ENCODE peak calls at places on chromosomes 7 and 10, in four cellular contexts. R is GM12878, S is K562, V is HepG2. N is an unnamed sample.
A peak's percentile ranks its signal among the peaks of the same experiment; 100 is the strongest.

GRCh38 chr10:100968037-100968736 is 1.1 kb upstream of the SEMA4G start:
- DNase-seq in R (no peak), S (no peak), V (no peak), N (no peak)

GRCh38 chr10:47363781-47364180 is 15.6 kb downstream of the RBP3 start:
- DNase-seq in R (no peak), S (no peak), V (no peak), N (no peak)

GRCh38 chr7:23055582-23056178 is 41.8 kb upstream of the HYCC1 start:
- DNase-seq in R (peak; percentile 60), S (peak; percentile 66), V (peak; percentile 52), N (peak; percentile 38)

GRCh38 chr10:79266543-79267312 is 80.5 kb upstream of the PPIF start:
- DNase-seq in R (peak; percentile 81), S (no peak), V (no peak), N (no peak)

GRCh38 chr7:118214051-118214832 is 10.3 kb upstream of the ANKRD7 start:
- DNase-seq in R (peak; percentile 33), S (no peak), V (no peak), N (peak; percentile 71)

GRCh38 chr10:42916974-42917373 is 134.4 kb downstream of the BMS1 start:
- DNase-seq in R (no peak), S (no peak), V (no peak), N (no peak)

GRCh38 chr7:50317221-50317678 is 12.7 kb downstream of the IKZF1 start:
- DNase-seq in R (no peak), S (no peak), V (no peak), N (no peak)

GRCh38 chr7:24419070-24419469 is 135.1 kb downstream of the NPY start:
- DNase-seq in R (no peak), S (peak; percentile 34), V (no peak), N (peak; percentile 7)

GRCh38 chr7:131071786-131072504 is 255.7 kb upstream of the MKLN1 start:
- DNase-seq in R (no peak), S (peak; percentile 71), V (no peak), N (peak; percentile 46)

GRCh38 chr10:125084191-125085186 is 75.9 kb downstream of the CTBP2 start:
- DNase-seq in R (no peak), S (peak; percentile 11), V (peak; percentile 12), N (peak; percentile 93)

GRCh38 chr10:34311679-34312078 is 503.4 kb downstream of the PARD3 start:
- DNase-seq in R (no peak), S (no peak), V (no peak), N (no peak)

GRCh38 chr7:151491859-151492258 is 27.8 kb downstream of the RHEB start:
- DNase-seq in R (no peak), S (no peak), V (peak; percentile 51), N (peak; percentile 81)

GRCh38 chr7:1754345-1754908 is 84.3 kb downstream of the ELFN1 start:
- DNase-seq in R (no peak), S (no peak), V (no peak), N (no peak)

GRCh38 chr10:120077707-120078492 is 185.4 kb downstream of the SEC23IP start:
- DNase-seq in R (peak; percentile 9), S (no peak), V (no peak), N (no peak)

GRCh38 chr7:108348913-108349312 is 107.3 kb downstream of the NRCAM start:
- DNase-seq in R (no peak), S (no peak), V (no peak), N (peak; percentile 28)

GRCh38 chr10:19745672-19746071 is 70.6 kb upstream of the PLXDC2 start:
- DNase-seq in R (no peak), S (no peak), V (no peak), N (no peak)

GRCh38 chr10:110337401-110337800 is 32.7 kb upstream of the SMNDC1 start:
- DNase-seq in R (no peak), S (no peak), V (no peak), N (no peak)

GRCh38 chr10:118259288-118259906 is 82.7 kb downstream of the FAM204A start:
- DNase-seq in R (no peak), S (peak; percentile 44), V (peak; percentile 19), N (peak; percentile 27)

GRCh38 chr10:121698336-121698735 is 100.1 kb upstream of the FGFR2 start:
- DNase-seq in R (no peak), S (no peak), V (no peak), N (no peak)

GRCh38 chr7:37198188-37198905 is 250.3 kb downstream of the ELMO1 start:
- DNase-seq in R (no peak), S (no peak), V (peak; percentile 49), N (no peak)

GRCh38 chr7:67729771-67730170 is 733.1 kb downstream of the TYW1 start:
- DNase-seq in R (no peak), S (no peak), V (no peak), N (no peak)

GRCh38 chr10:26650406-26650805 is 47.1 kb upstream of the PDSS1 start:
- DNase-seq in R (no peak), S (no peak), V (no peak), N (no peak)

GRCh38 chr10:78980815-78981214 is 88.0 kb upstream of the ZMIZ1 start:
- DNase-seq in R (no peak), S (no peak), V (no peak), N (no peak)

GRCh38 chr7:125112741-125113309 is 183.2 kb upstream of the POT1 start:
- DNase-seq in R (no peak), S (no peak), V (no peak), N (no peak)

GRCh38 chr7:157035302-157035701 is 24.8 kb upstream of the MNX1 start:
- DNase-seq in R (no peak), S (no peak), V (no peak), N (no peak)

GRCh38 chr7:1668932-1669485 is 1.1 kb upstream of the ELFN1 start:
- DNase-seq in R (no peak), S (peak; percentile 42), V (no peak), N (no peak)

GRCh38 chr7:151113344-151114150 is 27.3 kb downstream of the AGAP3 start:
- DNase-seq in R (no peak), S (peak; percentile 87), V (no peak), N (peak; percentile 82)

GRCh38 chr10:22319559-22320558 is 1.0 kb upstream of the BMI1 start:
- DNase-seq in R (no peak), S (no peak), V (no peak), N (no peak)

GRCh38 chr10:67665491-67665890 is 30.5 kb downstream of the CTNNA3 start:
- DNase-seq in R (no peak), S (no peak), V (peak; percentile 9), N (no peak)

GRCh38 chr10:48685731-48686130 is 1.1 kb downstream of the WDFY4 start:
- DNase-seq in R (no peak), S (no peak), V (no peak), N (no peak)

GRCh38 chr7:92131764-92132330 is 2.4 kb downstream of the CYP51A1 start:
- DNase-seq in R (no peak), S (no peak), V (no peak), N (no peak)

DNA sequence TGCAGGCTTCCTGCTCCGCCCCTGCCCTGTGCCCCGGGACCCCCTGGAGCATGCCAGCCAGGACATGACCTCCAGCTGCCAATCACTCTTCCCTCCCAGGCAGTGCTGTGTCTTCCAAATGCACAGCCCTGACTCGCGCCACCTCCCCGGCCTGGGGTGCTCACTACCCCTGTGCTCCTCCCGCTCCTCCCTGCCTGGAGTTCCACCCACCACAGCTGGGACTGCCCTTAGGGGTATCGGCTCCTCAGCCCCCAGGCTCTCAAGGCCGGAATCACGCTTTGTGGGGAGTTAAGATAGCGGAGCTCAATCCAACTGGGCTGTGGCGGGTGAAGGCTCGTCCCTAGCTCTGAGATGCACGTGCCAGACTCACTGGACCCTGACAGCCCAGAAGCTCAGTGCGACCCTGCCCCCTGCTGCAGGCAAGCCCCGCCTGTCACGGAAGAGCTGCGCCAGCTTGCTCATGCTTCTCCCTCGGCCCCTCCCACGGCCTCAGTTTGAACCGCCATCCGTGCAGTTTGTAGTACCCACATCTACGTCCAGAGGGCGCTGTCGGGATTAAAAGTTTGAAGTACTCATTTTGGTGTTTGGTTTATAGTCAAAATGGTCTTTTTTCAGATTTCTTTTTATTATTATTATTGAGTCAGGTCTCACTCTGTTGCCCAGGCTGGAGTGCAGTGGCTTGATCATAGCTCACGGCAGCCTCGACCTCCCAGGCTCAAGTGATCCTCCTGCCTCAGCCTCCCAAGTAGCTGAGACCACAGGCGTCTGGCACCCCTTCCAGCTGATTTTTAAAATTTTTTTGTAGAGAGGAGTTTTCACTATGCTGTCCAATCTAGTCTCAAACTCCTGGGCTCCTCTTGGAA is 142.5 kb upstream of the TCERG1L start:
- DNase-seq in R (no peak), S (peak; percentile 65), V (peak; percentile 12), N (no peak)
- TF ChIP-seq POLR2AphosphoS2 in R (no peak), S (no peak), V (no peak), N (no peak)

GRCh38 chr10:99711129-99711719 is 20.7 kb downstream of the COX15 start:
- DNase-seq in R (peak; percentile 15), S (peak; percentile 29), V (peak; percentile 51), N (peak; percentile 57)
- TF ChIP-seq ESRRA in R (no peak), S (no peak), V (no peak), N (no peak)

DNA sequence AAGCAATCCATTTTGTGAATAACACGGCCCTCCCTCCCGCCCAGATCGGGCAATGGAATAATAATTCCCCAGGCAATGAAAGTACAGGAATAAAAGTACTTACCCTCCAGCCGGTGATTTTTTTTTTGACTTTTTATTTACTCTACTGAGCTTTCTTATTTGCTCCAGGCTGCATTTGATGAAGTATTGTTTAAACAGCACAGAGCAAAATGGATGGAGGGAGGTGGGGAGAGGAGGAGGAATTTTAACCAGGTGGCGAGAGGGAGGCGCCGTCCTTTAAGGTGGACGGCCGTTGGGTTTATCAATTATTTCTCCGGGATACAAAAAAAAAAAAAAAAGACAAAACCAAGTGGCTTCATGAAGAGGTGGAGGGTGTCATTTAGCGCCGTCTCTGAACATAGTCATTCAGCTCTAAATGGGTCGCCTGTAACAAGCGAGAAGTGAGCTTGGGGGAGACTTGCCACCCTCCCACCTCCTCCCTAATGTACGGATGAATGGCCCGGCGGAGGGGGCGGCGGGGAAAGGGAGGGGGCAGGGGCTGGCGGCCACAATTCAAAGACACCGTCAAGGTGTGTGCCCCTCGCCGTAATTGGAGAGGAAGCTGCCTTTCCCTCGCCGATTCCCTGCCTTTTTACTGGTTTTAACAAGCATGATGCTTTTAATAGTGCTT is 120.4 kb downstream of the BUB3 start:
- DNase-seq in R (no peak), S (no peak), V (no peak), N (no peak)
- TF ChIP-seq CHD2 in R (no peak), S (no peak), V (no peak), N (no peak)

GRCh38 chr10:66642217-66642616 is 283.6 kb upstream of the LRRTM3 start:
- DNase-seq in R (no peak), S (no peak), V (no peak), N (no peak)

GRCh38 chr10:66639351-66639750 is 286.5 kb upstream of the LRRTM3 start:
- DNase-seq in R (no peak), S (no peak), V (no peak), N (no peak)

DNA sequence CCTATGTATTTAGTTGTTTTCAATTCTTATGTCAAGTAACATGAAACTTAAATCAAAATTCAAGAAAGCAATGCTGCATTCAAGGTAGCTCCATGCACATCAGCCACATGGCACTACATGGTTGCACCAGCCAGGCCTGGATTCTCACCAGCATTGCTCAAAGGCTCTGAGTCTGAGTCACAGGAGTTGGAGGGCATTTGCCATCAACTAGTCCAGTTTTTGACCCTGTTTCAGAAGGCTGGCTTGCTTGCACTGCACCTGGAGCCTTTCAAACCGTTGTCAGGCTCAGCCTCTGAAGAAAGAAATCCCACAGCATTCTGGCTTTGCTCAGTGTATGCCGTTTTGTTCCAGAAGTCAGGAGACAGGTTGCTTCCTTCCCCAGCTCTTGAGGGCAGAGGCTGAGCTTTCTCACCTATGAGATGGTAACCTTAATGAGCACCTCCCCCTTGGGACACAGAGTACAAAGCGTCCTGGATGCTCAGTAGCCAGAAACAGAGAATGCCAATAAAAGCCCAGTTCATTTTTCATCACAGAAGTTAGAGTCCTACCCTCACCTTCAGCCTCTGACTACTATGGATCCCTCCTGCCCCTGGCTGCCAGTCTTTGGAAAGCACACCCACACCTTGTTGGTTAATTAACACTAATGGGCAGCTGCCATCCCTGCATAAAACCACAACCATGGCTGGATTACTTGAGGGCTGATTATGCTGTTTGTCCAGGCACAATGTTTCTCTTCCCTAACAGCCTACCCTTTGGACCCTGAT is 288.4 kb upstream of the LRRTM3 start:
- DNase-seq in R (no peak), S (no peak), V (no peak), N (no peak)
- TF ChIP-seq POLR2AphosphoS2 in R (no peak), S (no peak), V (no peak), N (no peak)